ENCODE peak calls at places on chromosomes 11 and 22, in seven cellular contexts. R is HCT116, F is K562, O is HepG2, H is SK-N-SH, X is H1, P is GM12878. J is an unnamed sample.

GRCh38 chr11:61021661-61022212 is 50.3 kb downstream of the CD6 start:
- DNase-seq in X (peak), R (no peak), F (peak), O (no peak), H (no peak), P (no peak), J (peak)

GRCh38 chr22:29267462-29267857 is 321 bp downstream of the RHBDD3 start:
- DNase-seq in P (no peak), O (no peak), F (no peak), R (no peak), H (no peak), X (no peak), J (no peak)

GRCh38 chr11:63710476-63711217 is 29.3 kb downstream of the RTN3 start:
- DNase-seq in R (no peak), P (no peak), X (peak), H (no peak), F (peak), O (no peak), J (no peak)

GRCh38 chr11:13595166-13595565 is 73.3 kb upstream of the FAR1 start:
- DNase-seq in X (no peak), O (no peak), R (no peak), P (no peak), F (no peak), H (no peak), J (no peak)

GRCh38 chr22:35477911-35478582 is 62.6 kb upstream of the RASD2 start:
- DNase-seq in F (peak), P (no peak), X (no peak), R (peak), H (peak), O (no peak), J (peak)

GRCh38 chr11:113014262-113014661 is 53.0 kb downstream of the NCAM1 start:
- DNase-seq in H (peak), O (no peak), P (no peak), X (no peak), F (no peak), R (no peak), J (no peak)

GRCh38 chr11:34458566-34458965 is 19.8 kb downstream of the CAT start:
- DNase-seq in F (no peak), P (no peak), O (no peak), H (no peak), R (no peak), X (no peak), J (no peak)

GRCh38 chr11:47523491-47524199 is 29.3 kb downstream of the CELF1 start:
- DNase-seq in X (no peak), O (peak), H (no peak), F (peak), P (no peak), R (no peak), J (peak)

GRCh38 chr11:613369-613968 is 2.3 kb downstream of the IRF7 start:
- DNase-seq in O (no peak), R (peak), P (no peak), F (peak), X (peak), H (peak), J (peak)

GRCh38 chr11:95688501-95689222 is 100.9 kb downstream of the FAM76B start:
- DNase-seq in P (no peak), H (no peak), R (no peak), X (no peak), O (no peak), F (no peak), J (no peak)

GRCh38 chr11:64429970-64430369 is 71.0 kb downstream of the RPS6KA4 start:
- DNase-seq in H (no peak), X (no peak), P (no peak), O (no peak), R (no peak), F (no peak), J (no peak)

GRCh38 chr11:134666273-134667174 is 254.5 kb upstream of the B3GAT1 start:
- DNase-seq in P (no peak), R (no peak), X (no peak), O (no peak), H (no peak), F (no peak), J (no peak)

GRCh38 chr11:2561283-2562180 is 116.7 kb downstream of the KCNQ1 start:
- DNase-seq in P (no peak), R (no peak), F (no peak), O (no peak), H (no peak), X (no peak), J (no peak)

GRCh38 chr11:101478587-101479375 is 105.0 kb downstream of the TRPC6 start:
- DNase-seq in H (no peak), F (no peak), X (peak), R (no peak), P (no peak), O (no peak), J (no peak)

GRCh38 chr11:27274854-27275395 is 88.1 kb downstream of the CCDC34 start:
- DNase-seq in O (peak), R (no peak), F (no peak), X (no peak), P (no peak), H (no peak), J (no peak)

GRCh38 chr11:66291303-66291705 is 390 bp upstream of the TMEM151A start:
- DNase-seq in R (no peak), X (peak), O (no peak), P (no peak), F (no peak), H (peak), J (no peak)

GRCh38 chr22:50520826-50521453 is 4.5 kb downstream of the SCO2 start:
- DNase-seq in O (no peak), X (no peak), R (no peak), P (no peak), F (no peak), H (no peak), J (no peak)

GRCh38 chr22:50516891-50517290 is 8.5 kb downstream of the SCO2 start:
- DNase-seq in X (no peak), O (no peak), F (no peak), P (no peak), H (no peak), R (no peak), J (no peak)

GRCh38 chr22:50518628-50519027 is 6.8 kb downstream of the SCO2 start:
- DNase-seq in R (no peak), H (peak), F (no peak), X (no peak), O (no peak), P (no peak), J (no peak)

GRCh38 chr22:50517495-50518260 is 7.7 kb downstream of the SCO2 start:
- DNase-seq in X (no peak), H (peak), P (no peak), F (no peak), O (no peak), R (no peak), J (no peak)

GRCh38 chr22:50519151-50519550 is 6.2 kb downstream of the SCO2 start:
- DNase-seq in X (no peak), P (no peak), O (no peak), F (no peak), R (no peak), H (peak), J (no peak)
- TF ChIP-seq JUND in X (no peak), P (no peak), O (no peak), F (no peak), R (no peak), H (no peak), J (no peak)

GRCh38 chr11:44613081-44613628 is 47.7 kb downstream of the CD82 start:
- DNase-seq in X (no peak), H (no peak), O (no peak), P (no peak), F (no peak), R (no peak), J (no peak)
- TF ChIP-seq JUND in X (no peak), H (no peak), O (no peak), P (no peak), F (no peak), R (no peak), J (no peak)

GRCh38 chr11:108405706-108406105 is 61.6 kb downstream of the C11orf65 start:
- DNase-seq in H (no peak), P (no peak), F (no peak), O (no peak), X (no peak), R (no peak), J (no peak)
- TF ChIP-seq JUND in H (no peak), P (no peak), F (no peak), O (no peak), X (no peak), R (no peak), J (no peak)

GRCh38 chr11:12133539-12134238 is 23.3 kb downstream of the MICAL2 start:
- DNase-seq in O (no peak), P (peak), F (no peak), R (no peak), H (no peak), X (no peak), J (no peak)
- TF ChIP-seq JUND in O (no peak), P (no peak), F (no peak), R (no peak), H (no peak), X (no peak), J (no peak)

GRCh38 chr22:38144025-38144405 is 33.5 kb upstream of the BAIAP2L2 start:
- DNase-seq in R (peak), H (peak), O (peak), F (no peak), X (no peak), P (no peak), J (no peak)

GRCh38 chr22:38153821-38154562 is 27.6 kb downstream of the PLA2G6 start:
- DNase-seq in R (no peak), O (peak), H (no peak), X (peak), F (no peak), P (no peak), J (no peak)

GRCh38 chr22:38142606-38143005 is 32.1 kb upstream of the BAIAP2L2 start:
- DNase-seq in R (no peak), H (no peak), O (no peak), F (no peak), P (no peak), X (no peak), J (no peak)

GRCh38 chr22:38148252-38148651 is 33.4 kb downstream of the PLA2G6 start:
- DNase-seq in R (peak), F (no peak), X (no peak), P (no peak), O (no peak), H (no peak), J (no peak)
- TF ChIP-seq JUND in R (peak), F (peak), X (peak), P (no peak), O (no peak), H (no peak), J (no peak)

DNA sequence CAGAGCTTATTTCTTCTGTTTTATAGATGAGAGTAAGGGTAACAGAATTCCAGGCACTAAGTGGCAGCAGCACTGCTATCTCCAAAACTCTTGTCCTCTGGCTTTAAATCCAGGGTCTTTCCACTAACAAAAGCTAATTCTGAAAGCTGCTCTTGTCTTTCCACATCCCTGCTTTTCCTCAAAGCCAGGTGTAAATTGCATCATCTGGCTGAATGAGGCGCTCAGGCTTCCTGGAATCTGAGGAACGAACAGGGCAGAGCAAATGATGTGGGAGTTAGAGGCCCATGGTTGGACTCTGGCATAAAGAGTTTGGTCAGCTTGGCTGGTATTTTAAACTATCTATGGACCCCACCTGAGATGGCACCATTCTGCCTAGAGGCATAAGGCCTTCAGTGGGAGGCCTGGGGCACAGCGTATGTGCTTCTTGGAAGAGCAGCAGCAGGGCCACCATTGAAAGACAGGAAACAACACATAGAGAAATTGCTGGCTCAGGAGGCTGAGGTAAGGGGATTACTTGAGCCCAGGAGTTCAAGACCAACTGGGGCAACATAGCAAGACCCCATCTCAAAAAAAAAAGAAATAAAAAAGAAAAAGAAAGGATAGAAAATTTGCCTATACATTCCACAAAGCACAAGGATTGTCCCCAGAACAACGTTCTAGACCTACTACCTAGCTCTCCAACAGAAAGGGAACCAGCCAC is 1.9 kb downstream of the KCNJ5 start:
- DNase-seq in O (no peak), R (no peak), H (no peak), F (no peak), X (no peak), P (no peak), J (no peak)
- TF ChIP-seq JUND in O (no peak), R (no peak), H (no peak), F (no peak), X (no peak), P (no peak), J (no peak)

DNA sequence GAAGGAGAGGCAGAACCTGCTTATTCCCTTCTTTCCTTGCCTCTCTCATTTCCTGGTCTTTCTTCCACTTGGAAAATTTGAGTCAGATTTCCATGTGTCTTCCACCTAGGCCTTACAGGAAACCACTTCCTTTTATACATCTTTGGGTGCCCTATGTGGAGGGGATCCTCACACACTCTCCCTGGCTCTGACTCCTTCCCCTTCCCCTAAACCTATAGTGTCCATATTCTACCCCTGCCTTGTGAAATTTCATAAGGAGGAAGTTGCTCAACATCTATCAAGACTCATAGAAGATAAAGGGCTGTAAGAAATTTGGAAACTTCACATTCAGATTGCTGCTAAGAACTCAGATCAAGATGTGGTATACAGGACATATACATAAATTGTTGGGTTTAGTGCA is 20.4 kb downstream of the TUG1 start:
- DNase-seq in X (no peak), O (no peak), F (no peak), R (no peak), P (no peak), H (no peak), J (no peak)
- TF ChIP-seq JUND in X (no peak), O (no peak), F (no peak), R (no peak), P (no peak), H (no peak), J (no peak)